ENCODE peak calls at places on chromosomes 16 and 17, in nine cellular contexts. S is OCI-LY7, Q is H9, W is neural progenitor cell, A is IMR-90, D is PC-9, N is mammary epithelial cell, Y is K562, K is SK-N-SH. B is an unnamed sample.

GRCh38 chr17:59844884-59845594 is 47.7 kb downstream of the TUBD1 start:
- DNase-seq in S (no peak), D (peak; percentile 58), Q (no peak), W (no peak), A (peak; percentile 70), K (no peak), Y (no peak), N (peak; percentile 61), B (peak; percentile 47)

GRCh38 chr17:18356624-18357023 is 6.7 kb downstream of the SHMT1 start:
- DNase-seq in N (no peak), D (no peak), W (no peak), Y (no peak), A (peak; percentile 50), K (no peak), S (no peak), Q (no peak), B (no peak)

GRCh38 chr17:74758846-74759163 is 10.4 kb downstream of the NHERF1 start:
- DNase-seq in Q (no peak), A (peak; percentile 27), Y (no peak), W (no peak), D (no peak), N (peak; percentile 35), S (no peak), K (peak; percentile 57), B (peak; percentile 29)

GRCh38 chr16:53821957-53822625 is 118.1 kb downstream of the FTO start:
- DNase-seq in S (no peak), Y (no peak), W (no peak), D (peak; percentile 88), N (peak; percentile 61), Q (no peak), A (peak; percentile 80), K (no peak), B (peak; percentile 81)

GRCh38 chr17:81666092-81666341 is 388 bp downstream of the OXLD1 start:
- DNase-seq in Q (peak; percentile 64), K (no peak), Y (no peak), A (peak; percentile 9), D (no peak), W (peak; percentile 81), N (no peak), S (peak; percentile 45), B (no peak)

GRCh38 chr17:17469358-17469757 is 7.4 kb upstream of the MED9 start:
- DNase-seq in A (no peak), Q (no peak), N (no peak), W (no peak), K (no peak), S (no peak), D (no peak), Y (no peak), B (no peak)

GRCh38 chr16:89189358-89190025 is 10.8 kb downstream of the SLC22A31 start:
- DNase-seq in N (no peak), A (no peak), Y (no peak), Q (peak; percentile 15), K (no peak), S (no peak), W (no peak), D (no peak), B (no peak)

GRCh38 chr17:50221500-50222480 is 20.4 kb upstream of the COL1A1 start:
- DNase-seq in Y (no peak), W (no peak), Q (no peak), S (no peak), N (peak; percentile 91), A (peak; percentile 68), K (no peak), D (peak; percentile 33), B (peak; percentile 58)

GRCh38 chr17:76404976-76405563 is 20.7 kb downstream of the SPHK1 start:
- DNase-seq in Y (no peak), N (no peak), W (no peak), K (no peak), S (no peak), Q (no peak), A (no peak), D (no peak), B (no peak)

GRCh38 chr17:76404256-76404655 is 19.8 kb downstream of the SPHK1 start:
- DNase-seq in S (no peak), Y (no peak), K (no peak), W (no peak), D (no peak), A (no peak), Q (no peak), N (no peak), B (no peak)

GRCh38 chr17:76399175-76400172 is 15.1 kb downstream of the SPHK1 start:
- DNase-seq in Y (no peak), W (no peak), A (no peak), S (no peak), K (no peak), D (no peak), Q (no peak), N (no peak), B (no peak)

GRCh38 chr17:76405607-76405966 is 21.2 kb downstream of the SPHK1 start:
- DNase-seq in Q (no peak), D (no peak), N (no peak), A (no peak), W (no peak), Y (peak; percentile 68), S (no peak), K (no peak), B (no peak)

GRCh38 chr17:76402711-76403110 is 18.3 kb downstream of the SPHK1 start:
- DNase-seq in W (no peak), K (no peak), A (no peak), S (no peak), Q (no peak), D (no peak), N (no peak), Y (no peak), B (no peak)
- H4K20me1 ChIP-seq in W (peaks cover 34% of the 10 kb centered on the region), K (peaks cover 19% of the 10 kb centered on the region), A (peaks cover 28% of the 10 kb centered on the region), S (peaks cover 2% of the 10 kb centered on the region), Q (peaks cover 4% of the 10 kb centered on the region), D (peaks cover under 1% of the 10 kb centered on the region), N (no peaks in the 10 kb centered on the region), Y (peaks cover 41% of the 10 kb centered on the region), B (peaks cover 10% of the 10 kb centered on the region)

GRCh38 chr17:78716292-78716691 is 65.8 kb downstream of the CYTH1 start:
- DNase-seq in S (no peak), K (peak; percentile 47), N (no peak), Q (no peak), D (no peak), A (no peak), Y (no peak), W (no peak), B (no peak)

GRCh38 chr17:78715876-78716275 is 66.2 kb downstream of the CYTH1 start:
- DNase-seq in N (no peak), A (no peak), S (no peak), W (no peak), D (no peak), Q (no peak), Y (no peak), K (no peak), B (no peak)

GRCh38 chr17:78715000-78715771 is 66.9 kb downstream of the CYTH1 start:
- DNase-seq in A (no peak), S (peak; percentile 58), Q (no peak), K (no peak), W (no peak), N (no peak), D (no peak), Y (no peak), B (no peak)

GRCh38 chr17:78717431-78717980 is 64.6 kb downstream of the CYTH1 start:
- DNase-seq in Q (no peak), N (peak; percentile 32), A (peak; percentile 26), K (peak; percentile 75), S (peak; percentile 52), Y (no peak), W (no peak), D (no peak), B (peak; percentile 47)

GRCh38 chr17:78716814-78717393 is 65.2 kb downstream of the CYTH1 start:
- DNase-seq in K (peak; percentile 82), S (peak; percentile 67), N (peak; percentile 80), Q (no peak), W (peak; percentile 57), A (peak; percentile 22), D (no peak), Y (no peak), B (peak; percentile 59)
- H4K20me1 ChIP-seq in K (peaks cover 9% of the 10 kb centered on the region), S (no peaks in the 10 kb centered on the region), N (no peaks in the 10 kb centered on the region), Q (no peaks in the 10 kb centered on the region), W (peaks cover 15% of the 10 kb centered on the region), A (peaks cover 31% of the 10 kb centered on the region), D (peaks cover 6% of the 10 kb centered on the region), Y (peaks cover 50% of the 10 kb centered on the region), B (no peaks in the 10 kb centered on the region)

GRCh38 chr17:35257080-35257701 is 14.3 kb downstream of the SLFN5 start:
- DNase-seq in A (peak; percentile 41), S (no peak), N (peak; percentile 88), W (no peak), D (peak; percentile 92), Q (no peak), K (no peak), Y (no peak), B (peak; percentile 90)

GRCh38 chr17:35256629-35257028 is 13.8 kb downstream of the SLFN5 start:
- DNase-seq in W (no peak), K (no peak), N (no peak), Q (no peak), A (no peak), S (no peak), Y (no peak), D (peak; percentile 50), B (no peak)

GRCh38 chr17:35255316-35255715 is 12.4 kb downstream of the SLFN5 start:
- DNase-seq in S (no peak), Q (no peak), K (no peak), A (no peak), D (no peak), N (no peak), Y (no peak), W (peak; percentile 79), B (no peak)

GRCh38 chr17:35254107-35254802 is 11.4 kb downstream of the SLFN5 start:
- DNase-seq in A (peak; percentile 97), W (no peak), D (peak; percentile 94), Y (no peak), K (no peak), S (no peak), N (peak; percentile 91), Q (no peak), B (peak; percentile 92)

GRCh38 chr17:35252646-35253045 is 9.8 kb downstream of the SLFN5 start:
- DNase-seq in N (no peak), Q (no peak), A (no peak), W (no peak), Y (no peak), S (no peak), K (no peak), D (no peak), B (no peak)
- H4K20me1 ChIP-seq in N (no peaks in the 10 kb centered on the region), Q (no peaks in the 10 kb centered on the region), A (peaks cover 28% of the 10 kb centered on the region), W (no peaks in the 10 kb centered on the region), Y (no peaks in the 10 kb centered on the region), S (no peaks in the 10 kb centered on the region), K (peaks cover 10% of the 10 kb centered on the region), D (peaks cover 5% of the 10 kb centered on the region), B (no peaks in the 10 kb centered on the region)

GRCh38 chr17:83094291-83094690 is 14.9 kb downstream of the METRNL start:
- DNase-seq in N (no peak), D (no peak), S (no peak), K (no peak), Y (no peak), Q (no peak), A (no peak), W (no peak), B (no peak)

GRCh38 chr17:83093506-83093905 is 14.1 kb downstream of the METRNL start:
- DNase-seq in A (no peak), Y (no peak), N (no peak), S (no peak), D (no peak), Q (no peak), W (no peak), K (no peak), B (no peak)

GRCh38 chr17:83092931-83093330 is 13.5 kb downstream of the METRNL start:
- DNase-seq in Y (no peak), K (no peak), W (no peak), Q (no peak), A (no peak), N (no peak), S (no peak), D (no peak), B (no peak)

GRCh38 chr17:83096401-83097220 is 17.2 kb downstream of the METRNL start:
- DNase-seq in W (no peak), Y (no peak), D (peak; percentile 73), A (no peak), S (no peak), N (no peak), Q (no peak), K (no peak), B (peak; percentile 76)

GRCh38 chr17:83095016-83095415 is 15.6 kb downstream of the METRNL start:
- DNase-seq in S (no peak), N (no peak), W (no peak), Q (no peak), Y (no peak), A (no peak), K (no peak), D (no peak), B (no peak)
- H4K20me1 ChIP-seq in S (no peaks in the 10 kb centered on the region), N (no peaks in the 10 kb centered on the region), W (no peaks in the 10 kb centered on the region), Q (no peaks in the 10 kb centered on the region), Y (peaks cover 20% of the 10 kb centered on the region), A (peaks cover 74% of the 10 kb centered on the region), K (peaks cover 71% of the 10 kb centered on the region), D (no peaks in the 10 kb centered on the region), B (no peaks in the 10 kb centered on the region)

B was measured in PC-3.